ENCODE peak calls at places on chromosome 1, in five cellular contexts. K is substantia nigra, Z is pancreas, C is uterus, O is cardiac muscle cell. I is an unnamed sample.
A peak's percentile ranks its signal among the peaks of the same experiment; 100 is the strongest.

GRCh38 chr1:35885961-35886558 is 3.1 kb downstream of the AGO1 start:
- DNase-seq in K (peak; percentile 23), Z (no peak), C (no peak), O (peak; percentile 53), I (no peak)

GRCh38 chr1:65630855-65631254 is 161.8 kb upstream of the PDE4B start:
- DNase-seq in K (no peak), Z (no peak), C (no peak), O (no peak), I (no peak)

GRCh38 chr1:42776499-42776898 is 8.3 kb upstream of the TMEM269 start:
- DNase-seq in K (no peak), Z (no peak), C (no peak), O (no peak), I (no peak)

GRCh38 chr1:40317394-40318074 is 448 bp upstream of the COL9A2 start:
- DNase-seq in K (no peak), Z (no peak), C (no peak), O (no peak), I (no peak)

GRCh38 chr1:202122639-202123335 is at the start of gene GPR37L1:
- DNase-seq in K (peak; percentile 86), Z (peak; percentile 60), C (peak; percentile 48), O (peak; percentile 90), I (peak; percentile 73)

GRCh38 chr1:226482975-226483660 is 65.4 kb upstream of the STUM start:
- DNase-seq in K (no peak), Z (no peak), C (no peak), O (peak; percentile 20), I (no peak)

GRCh38 chr1:9145021-9145668 is 16.2 kb upstream of the GPR157 start:
- DNase-seq in K (no peak), Z (no peak), C (no peak), O (no peak), I (no peak)

GRCh38 chr1:29547300-29547699 is 311.0 kb downstream of the PTPRU start:
- DNase-seq in K (no peak), Z (no peak), C (no peak), O (no peak), I (no peak)

GRCh38 chr1:193498088-193498605 is 311.7 kb upstream of the B3GALT2 start:
- DNase-seq in K (no peak), Z (no peak), C (no peak), O (no peak), I (no peak)

GRCh38 chr1:44314401-44314800 is 40.7 kb downstream of the ERI3 start:
- DNase-seq in K (no peak), Z (no peak), C (no peak), O (no peak), I (no peak)

GRCh38 chr1:185073725-185074124 is 28.4 kb downstream of the RNF2 start:
- DNase-seq in K (no peak), Z (no peak), C (no peak), O (no peak), I (no peak)

GRCh38 chr1:235703516-235703915 is 53.9 kb upstream of the GNG4 start:
- DNase-seq in K (no peak), Z (no peak), C (no peak), O (no peak), I (no peak)

GRCh38 chr1:77412794-77413530 is 131.1 kb downstream of the AK5 start:
- DNase-seq in K (no peak), Z (no peak), C (no peak), O (no peak), I (no peak)

GRCh38 chr1:96362623-96363022 is 359.0 kb upstream of the PTBP2 start:
- DNase-seq in K (no peak), Z (no peak), C (no peak), O (no peak), I (no peak)

GRCh38 chr1:24553931-24554330 is 2.0 kb upstream of the NCMAP start:
- DNase-seq in K (no peak), Z (no peak), C (no peak), O (no peak), I (no peak)

GRCh38 chr1:193539731-193540459 is 353.5 kb upstream of the B3GALT2 start:
- DNase-seq in K (no peak), Z (no peak), C (no peak), O (no peak), I (no peak)

GRCh38 chr1:208868554-208868953 is 624.4 kb upstream of the PLXNA2 start:
- DNase-seq in K (no peak), Z (no peak), C (no peak), O (no peak), I (no peak)

GRCh38 chr1:153441238-153441755 is 19.2 kb downstream of the S100A7 start:
- DNase-seq in K (no peak), Z (no peak), C (no peak), O (peak; percentile 4), I (no peak)

GRCh38 chr1:57024855-57025254 is 59.0 kb upstream of the C8B start:
- DNase-seq in K (peak; percentile 72), Z (no peak), C (no peak), O (no peak), I (no peak)

GRCh38 chr1:46622341-46622740 is 5.7 kb upstream of the MOB3C start:
- DNase-seq in K (no peak), Z (no peak), C (no peak), O (no peak), I (no peak)

GRCh38 chr1:15328785-15329480 is 80.8 kb upstream of the EFHD2 start:
- DNase-seq in K (peak; percentile 35), Z (peak; percentile 68), C (peak; percentile 42), O (peak; percentile 19), I (peak; percentile 78)

GRCh38 chr1:47231314-47232186 is 475 bp downstream of the TAL1 start:
- DNase-seq in K (peak; percentile 32), Z (no peak), C (no peak), O (peak; percentile 44), I (no peak)

GRCh38 chr1:88685239-88685604 is 1.1 kb downstream of the PKN2 start:
- DNase-seq in K (no peak), Z (no peak), C (no peak), O (no peak), I (no peak)
- H3K27ac ChIP-seq in K (no peak overlapping the region), Z (peak overlapping the region; percentile 92), C (peak overlapping the region; percentile 95), O (peak overlapping the region; percentile 95), I (peak overlapping the region; percentile 84)

GRCh38 chr1:101187287-101187686 is 49.5 kb upstream of the S1PR1 start:
- DNase-seq in K (no peak), Z (no peak), C (no peak), O (no peak), I (no peak)
- H3K27ac ChIP-seq in K (no peak overlapping the region), Z (no peak overlapping the region), C (peak overlapping the region; percentile 64), O (no peak overlapping the region), I (no peak overlapping the region)

DNA sequence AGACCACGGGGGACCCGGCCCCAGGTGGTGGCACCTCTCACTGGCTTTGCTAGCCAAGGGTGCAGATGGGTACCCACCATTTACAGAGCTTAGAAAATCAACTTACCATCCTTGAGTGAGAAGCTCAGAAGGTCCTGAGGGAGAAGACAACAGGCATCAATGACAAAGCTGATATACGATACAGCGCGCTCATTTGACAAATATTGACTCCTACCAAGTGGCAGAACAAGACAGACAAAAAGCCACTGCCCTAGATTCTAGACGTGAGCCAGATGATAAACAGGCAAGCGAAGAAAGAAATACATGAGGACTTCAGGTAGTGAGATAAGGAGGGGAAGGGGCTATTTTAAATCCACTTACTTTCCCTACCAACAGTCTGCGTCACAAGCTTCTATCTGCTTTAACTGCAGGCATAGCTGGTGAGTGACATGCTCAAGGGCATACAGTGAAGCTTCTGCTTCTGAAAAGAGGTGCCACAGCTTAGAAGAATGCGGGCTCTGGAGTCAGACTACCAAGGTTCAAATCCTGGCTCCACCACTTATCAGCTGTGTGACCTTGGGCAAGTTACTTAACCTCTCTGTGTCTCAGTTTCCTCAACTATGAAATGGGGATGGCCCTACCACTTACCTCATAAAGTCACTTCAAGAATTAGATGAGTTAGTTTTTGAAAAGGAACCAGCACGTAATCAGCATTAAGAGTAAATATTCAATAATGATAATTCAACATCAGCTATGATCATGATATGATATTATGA is 29.1 kb downstream of the TMCO4 start:
- DNase-seq in K (no peak), Z (no peak), C (no peak), O (peak; percentile 38), I (no peak)
- H3K27ac ChIP-seq in K (no peak overlapping the region), Z (no peak overlapping the region), C (no peak overlapping the region), O (no peak overlapping the region), I (no peak overlapping the region)

DNA sequence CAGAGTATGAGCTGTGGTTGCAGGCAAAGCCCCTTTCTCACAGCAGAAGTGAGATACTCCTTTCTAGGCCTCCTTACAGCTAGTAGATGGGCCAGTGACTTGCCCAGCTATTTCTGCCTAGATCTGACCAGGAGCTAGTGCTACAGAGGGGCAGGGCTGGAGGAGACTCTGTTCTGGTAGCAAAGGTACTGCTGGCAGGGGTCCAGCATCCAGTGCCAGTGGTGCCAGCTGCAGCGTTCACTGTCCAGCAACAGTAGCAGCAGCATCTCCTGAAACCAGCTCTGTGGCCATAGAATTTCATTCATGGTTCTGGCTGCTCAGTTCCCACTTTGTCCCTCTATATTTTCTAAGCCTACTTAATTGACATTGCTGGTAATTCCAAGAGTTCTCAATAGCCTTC is 62.5 kb upstream of the CNN3 start:
- DNase-seq in K (no peak), Z (peak; percentile 66), C (no peak), O (no peak), I (no peak)
- H3K27ac ChIP-seq in K (no peak overlapping the region), Z (no peak overlapping the region), C (peak overlapping the region; percentile 87), O (no peak overlapping the region), I (no peak overlapping the region)

DNA sequence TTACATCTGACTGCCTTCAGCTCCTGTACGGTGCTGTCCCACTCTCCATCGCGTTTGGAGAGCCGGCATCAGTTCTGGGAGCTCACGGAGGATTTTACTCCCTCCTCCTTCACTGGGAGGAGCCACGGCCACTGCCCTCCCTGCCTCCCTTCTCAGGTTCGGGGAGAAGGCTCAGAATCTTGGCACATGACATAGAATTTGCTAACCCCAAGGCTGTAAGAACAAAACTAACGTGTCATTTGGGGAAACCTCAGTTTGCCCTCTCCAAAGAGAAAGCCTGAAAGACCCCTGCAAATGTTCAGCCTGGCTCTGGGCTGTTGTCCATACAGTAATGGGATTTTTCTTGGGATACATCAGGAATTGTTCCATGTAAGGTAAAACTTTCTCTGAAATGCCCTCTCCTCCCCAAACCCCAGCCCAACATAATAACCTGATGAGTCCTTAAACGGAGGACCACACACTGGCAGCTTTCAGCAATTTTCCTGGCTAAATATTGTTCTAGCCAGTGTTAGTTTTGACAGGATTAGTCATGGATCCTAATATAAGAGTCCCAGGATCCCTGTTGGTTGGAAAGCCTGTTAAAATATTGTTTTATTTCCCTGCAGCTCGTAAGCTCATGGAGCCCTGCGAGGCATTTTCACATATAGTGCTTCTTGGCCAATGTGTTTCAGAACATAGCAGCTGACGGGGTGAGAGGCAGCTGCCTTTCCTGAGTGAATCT is 98.8 kb downstream of the RHOU start:
- DNase-seq in K (no peak), Z (no peak), C (no peak), O (no peak), I (no peak)
- H3K27ac ChIP-seq in K (peak overlapping the region; percentile 17), Z (no peak overlapping the region), C (no peak overlapping the region), O (no peak overlapping the region), I (peak overlapping the region; percentile 70)

I was measured in ascending aorta.